ENCODE peak calls at places on chromosome 6, in nine cellular contexts. One of them, this sample, is unnamed.
A peak's percentile ranks its signal among the peaks of the same experiment; 100 is the strongest.

GRCh38 chr6:31170600-31170881 is at the start of gene POU5F1:
- DNase-seq in stomach: no peak
- DNase-seq in AG09309: no peak
- DNase-seq in NCI-H2171 treated with DMSO at 0.1 percent for 48 hours: no peak
- DNase-seq in iris pigment epithelial cell: no peak
- DNase-seq in AG08395: no peak
- DNase-seq in GOT3: no peak
- DNase-seq in nephron progenitor cell: no peak
- DNase-seq in AG20443: no peak
- DNase-seq in this sample: no peak

GRCh38 chr6:52417675-52418111 is 2.4 kb upstream of the EFHC1 start:
- DNase-seq in AG09309: peak; percentile 71
- DNase-seq in GOT3: no peak
- DNase-seq in NCI-H2171 treated with DMSO at 0.1 percent for 48 hours: no peak
- DNase-seq in AG08395: peak; percentile 77
- DNase-seq in iris pigment epithelial cell: peak; percentile 72
- DNase-seq in nephron progenitor cell: no peak
- DNase-seq in AG20443: peak; percentile 74
- DNase-seq in stomach: peak; percentile 49
- DNase-seq in this sample: no peak

GRCh38 chr6:27547157-27548075 is 74.5 kb upstream of the ZNF184 start:
- DNase-seq in nephron progenitor cell: peak; percentile 72
- DNase-seq in iris pigment epithelial cell: peak; percentile 79
- DNase-seq in AG08395: peak; percentile 24
- DNase-seq in GOT3: no peak
- DNase-seq in stomach: no peak
- DNase-seq in AG20443: no peak
- DNase-seq in NCI-H2171 treated with DMSO at 0.1 percent for 48 hours: peak; percentile 49
- DNase-seq in AG09309: no peak
- DNase-seq in this sample: peak; percentile 80

GRCh38 chr6:113464536-113464935 is 392.6 kb upstream of the MARCKS start:
- DNase-seq in AG09309: no peak
- DNase-seq in NCI-H2171 treated with DMSO at 0.1 percent for 48 hours: no peak
- DNase-seq in AG08395: no peak
- DNase-seq in iris pigment epithelial cell: no peak
- DNase-seq in AG20443: no peak
- DNase-seq in nephron progenitor cell: no peak
- DNase-seq in stomach: no peak
- DNase-seq in GOT3: no peak
- DNase-seq in this sample: no peak

GRCh38 chr6:8481727-8482126 is 46.4 kb upstream of the SLC35B3 start:
- DNase-seq in NCI-H2171 treated with DMSO at 0.1 percent for 48 hours: peak; percentile 47
- DNase-seq in AG09309: no peak
- DNase-seq in GOT3: no peak
- DNase-seq in AG20443: peak; percentile 11
- DNase-seq in AG08395: no peak
- DNase-seq in nephron progenitor cell: no peak
- DNase-seq in stomach: no peak
- DNase-seq in iris pigment epithelial cell: peak; percentile 28
- DNase-seq in this sample: peak; percentile 72

GRCh38 chr6:41200296-41200900 is 551 bp downstream of the TREML2 start:
- DNase-seq in nephron progenitor cell: no peak
- DNase-seq in AG08395: no peak
- DNase-seq in stomach: peak; percentile 34
- DNase-seq in NCI-H2171 treated with DMSO at 0.1 percent for 48 hours: no peak
- DNase-seq in iris pigment epithelial cell: peak; percentile 51
- DNase-seq in GOT3: no peak
- DNase-seq in AG20443: no peak
- DNase-seq in AG09309: no peak
- DNase-seq in this sample: no peak

GRCh38 chr6:8108031-8108660 is 5.8 kb upstream of the EEF1E1 start:
- DNase-seq in AG09309: peak; percentile 51
- DNase-seq in AG20443: peak; percentile 83
- DNase-seq in GOT3: no peak
- DNase-seq in iris pigment epithelial cell: peak; percentile 99
- DNase-seq in NCI-H2171 treated with DMSO at 0.1 percent for 48 hours: no peak
- DNase-seq in stomach: no peak
- DNase-seq in AG08395: peak; percentile 89
- DNase-seq in nephron progenitor cell: no peak
- DNase-seq in this sample: peak; percentile 81

GRCh38 chr6:111221804-111222203 is 134.5 kb downstream of the SLC16A10 start:
- DNase-seq in nephron progenitor cell: no peak
- DNase-seq in GOT3: no peak
- DNase-seq in AG09309: no peak
- DNase-seq in stomach: no peak
- DNase-seq in iris pigment epithelial cell: no peak
- DNase-seq in NCI-H2171 treated with DMSO at 0.1 percent for 48 hours: no peak
- DNase-seq in AG20443: no peak
- DNase-seq in AG08395: no peak
- DNase-seq in this sample: no peak

GRCh38 chr6:79167931-79168694 is 66.4 kb downstream of the HMGN3 start:
- DNase-seq in NCI-H2171 treated with DMSO at 0.1 percent for 48 hours: no peak
- DNase-seq in GOT3: no peak
- DNase-seq in AG20443: no peak
- DNase-seq in iris pigment epithelial cell: peak; percentile 66
- DNase-seq in AG08395: no peak
- DNase-seq in stomach: no peak
- DNase-seq in nephron progenitor cell: no peak
- DNase-seq in AG09309: no peak
- DNase-seq in this sample: peak; percentile 18

This sample was measured in RKO.